ENCODE peak calls at places on chromosomes 1 and 21, in nine cellular contexts. F is HFFc6, X is transverse colon, O is WTC11, A is GM12865, T is activated B cell treated with CpG ODN at 0.5 μM for 24 hours, J is fibroblast of mammary gland, P is epithelial cell of esophagus, W is AG10803. N is an unnamed sample.
A peak's percentile ranks its signal among the peaks of the same experiment; 100 is the strongest.

GRCh38 chr1:6353948-6354658 is 39.5 kb downstream of the ACOT7 start:
- DNase-seq in F (no peak), X (peak; percentile 76), O (no peak), A (no peak), T (no peak), J (peak; percentile 12), P (no peak), W (no peak), N (no peak)

GRCh38 chr1:17507916-17508315 is 31.6 kb upstream of the ARHGEF10L start:
- DNase-seq in F (no peak), X (peak; percentile 39), O (peak; percentile 45), A (no peak), T (no peak), J (no peak), P (no peak), W (no peak), N (no peak)

GRCh38 chr1:1293258-1293617 is 13.0 kb downstream of the SCNN1D start:
- DNase-seq in F (no peak), X (no peak), O (no peak), A (no peak), T (no peak), J (no peak), P (no peak), W (no peak), N (no peak)

GRCh38 chr1:155017021-155017945 is 14.7 kb downstream of the ZBTB7B start:
- DNase-seq in F (peak; percentile 74), X (peak; percentile 96), O (peak; percentile 93), A (peak; percentile 90), T (peak; percentile 88), J (peak; percentile 94), P (peak; percentile 99), W (peak; percentile 76), N (peak; percentile 68)

GRCh38 chr1:20063861-20064292 is 6.1 kb upstream of the PLA2G5 start:
- DNase-seq in F (peak; percentile 85), X (no peak), O (no peak), A (no peak), T (no peak), J (peak; percentile 95), P (peak; percentile 65), W (peak; percentile 80), N (no peak)

GRCh38 chr21:39209334-39209688 is 26.1 kb upstream of the PSMG1 start:
- DNase-seq in F (no peak), X (no peak), O (no peak), A (no peak), T (no peak), J (no peak), P (no peak), W (no peak), N (no peak)

GRCh38 chr1:3623441-3624150 is 1.2 kb upstream of the TPRG1L start:
- DNase-seq in F (no peak), X (no peak), O (no peak), A (no peak), T (no peak), J (no peak), P (no peak), W (no peak), N (no peak)

GRCh38 chr1:176379626-176380339 is 83.2 kb upstream of the PAPPA2 start:
- DNase-seq in F (no peak), X (no peak), O (no peak), A (no peak), T (no peak), J (peak; percentile 65), P (peak; percentile 4), W (no peak), N (no peak)

GRCh38 chr1:11535761-11536572 is 57.0 kb downstream of the DISP3 start:
- DNase-seq in F (peak; percentile 9), X (no peak), O (no peak), A (no peak), T (no peak), J (peak; percentile 2), P (no peak), W (no peak), N (no peak)

GRCh38 chr1:228149341-228150020 is at the start of gene GJC2:
- DNase-seq in F (no peak), X (peak; percentile 44), O (peak; percentile 38), A (no peak), T (no peak), J (no peak), P (no peak), W (peak; percentile 31), N (no peak)

GRCh38 chr1:213192026-213192425 is 141.0 kb downstream of the RPS6KC1 start:
- DNase-seq in F (no peak), X (no peak), O (no peak), A (no peak), T (no peak), J (peak; percentile 40), P (no peak), W (no peak), N (no peak)

GRCh38 chr1:7783178-7783711 is 846 bp upstream of the PER3 start:
- DNase-seq in F (peak; percentile 30), X (peak; percentile 72), O (peak; percentile 76), A (peak; percentile 68), T (no peak), J (peak; percentile 48), P (peak; percentile 25), W (peak; percentile 61), N (peak; percentile 19)

GRCh38 chr1:21362096-21362495 is 71.8 kb upstream of the ECE1 start:
- DNase-seq in F (no peak), X (no peak), O (no peak), A (no peak), T (no peak), J (no peak), P (no peak), W (no peak), N (no peak)

GRCh38 chr1:156746716-156747631 is 4.5 kb downstream of the HDGF start:
- DNase-seq in F (peak; percentile 91), X (peak; percentile 93), O (peak; percentile 95), A (peak; percentile 77), T (peak; percentile 50), J (peak; percentile 92), P (peak; percentile 84), W (peak; percentile 98), N (peak; percentile 93)

GRCh38 chr1:187244623-187245022 is 415.9 kb downstream of the PLA2G4A start:
- DNase-seq in F (no peak), X (no peak), O (no peak), A (peak; percentile 21), T (no peak), J (no peak), P (peak; percentile 83), W (no peak), N (no peak)

GRCh38 chr1:72636636-72637035 is 354.3 kb upstream of the NEGR1 start:
- DNase-seq in F (no peak), X (no peak), O (no peak), A (no peak), T (no peak), J (peak; percentile 40), P (no peak), W (no peak), N (no peak)

DNA sequence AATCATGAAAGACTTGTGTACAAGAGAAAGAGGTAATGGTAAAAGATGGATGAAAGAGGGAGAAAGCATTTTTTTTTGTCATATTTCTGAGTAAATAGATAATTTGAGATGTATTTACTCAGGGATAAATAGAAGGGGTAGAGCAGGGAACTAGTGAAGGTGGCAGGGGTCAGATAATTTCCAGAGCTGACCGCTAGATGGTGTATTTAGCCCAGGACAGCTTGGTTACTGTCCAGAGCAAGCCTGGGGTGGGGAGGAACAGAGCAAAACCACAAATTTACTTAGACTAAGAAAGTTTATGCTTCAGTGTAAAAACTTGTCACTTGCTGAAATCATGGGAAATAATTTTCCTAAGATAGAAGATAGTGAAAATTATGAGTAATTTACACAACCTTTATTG is 91.5 kb downstream of the XCL2 start:
- DNase-seq in F (no peak), X (no peak), O (no peak), A (no peak), T (no peak), J (peak; percentile 23), P (no peak), W (no peak), N (no peak)
- TF ChIP-seq CTCF in F (peak; percentile 27), X (no peak), O (peak; percentile 52), A (peak; percentile 37), T (no peak), J (peak; percentile 39), P (no peak), W (no peak), N (no peak)

DNA sequence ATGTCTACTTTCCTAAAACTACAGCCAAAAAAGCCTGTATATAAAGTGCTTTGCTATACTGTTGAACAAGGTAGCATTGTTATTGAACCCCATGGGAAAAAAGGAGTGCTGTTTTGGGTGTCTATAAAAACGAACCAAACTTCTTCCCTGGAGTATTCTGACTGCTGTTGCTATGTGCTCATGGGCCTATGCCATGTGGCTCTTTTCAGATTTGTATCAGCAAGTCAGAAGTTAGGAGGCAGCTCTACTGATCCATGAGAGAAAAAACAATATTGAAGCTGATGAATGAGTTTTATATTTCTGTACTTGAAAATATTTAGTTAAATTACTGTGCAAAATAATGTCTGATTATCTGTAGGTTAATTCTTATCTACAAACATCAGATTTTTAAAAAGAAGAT is 66.5 kb downstream of the ADGRL2 start:
- DNase-seq in F (no peak), X (no peak), O (no peak), A (no peak), T (no peak), J (no peak), P (no peak), W (no peak), N (no peak)
- TF ChIP-seq CTCF in F (no peak), X (no peak), O (no peak), A (no peak), T (no peak), J (no peak), P (no peak), W (no peak), N (no peak)

DNA sequence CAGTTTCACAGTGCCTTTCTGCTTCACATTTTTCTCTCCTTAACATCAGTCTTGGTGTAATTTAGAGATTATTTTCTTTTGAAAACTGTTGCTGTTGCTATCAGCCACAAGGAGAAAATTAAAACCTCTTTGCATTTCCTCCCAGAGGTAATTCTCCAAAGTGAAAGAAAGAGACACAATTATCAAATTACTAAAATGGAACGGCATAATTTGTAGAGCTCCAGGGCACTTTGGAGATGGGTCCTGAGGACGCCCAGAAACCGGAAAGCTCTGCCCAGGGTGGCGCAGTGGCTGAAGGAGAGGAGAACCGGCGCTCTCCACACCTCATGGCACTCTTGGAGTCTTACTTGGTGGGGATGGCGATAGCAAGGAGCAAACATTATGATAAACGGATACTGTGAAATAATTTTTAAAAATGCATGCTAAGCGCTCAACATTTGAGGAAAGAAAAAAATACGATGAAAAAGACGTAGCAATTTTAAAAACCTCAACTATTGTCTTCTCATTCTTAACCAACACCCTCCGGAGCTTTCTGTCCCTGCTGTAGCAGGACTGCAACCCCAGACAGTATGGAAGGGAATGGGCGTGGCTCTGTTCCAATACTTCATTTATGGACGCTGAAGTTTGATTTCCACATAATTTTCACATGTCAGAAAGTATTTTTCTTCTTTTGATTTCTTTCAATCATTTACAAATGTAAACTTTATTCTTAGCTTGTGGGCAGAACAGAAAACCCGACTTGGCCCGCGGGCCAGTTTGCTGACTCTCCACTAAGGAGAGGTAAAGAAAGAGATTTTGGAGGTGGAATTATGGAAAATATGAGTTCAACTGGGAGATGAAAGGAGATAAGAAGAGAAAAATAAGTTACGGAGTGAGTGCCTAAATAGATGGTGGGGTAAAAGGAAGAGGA is 1.1 kb downstream of the S100A11 start:
- DNase-seq in F (no peak), X (peak; percentile 48), O (no peak), A (no peak), T (no peak), J (no peak), P (no peak), W (peak; percentile 31), N (no peak)
- TF ChIP-seq CTCF in F (no peak), X (no peak), O (no peak), A (no peak), T (no peak), J (no peak), P (no peak), W (no peak), N (no peak)

GRCh38 chr1:14363707-14364413 is 234.6 kb upstream of the KAZN start:
- DNase-seq in F (no peak), X (no peak), O (no peak), A (no peak), T (no peak), J (peak; percentile 64), P (no peak), W (peak; percentile 39), N (no peak)
- TF ChIP-seq CTCF in F (no peak), X (no peak), O (no peak), A (no peak), T (no peak), J (peak; percentile 33), P (no peak), W (peak; percentile 40), N (peak; percentile 22)

N was measured in AG09319.